ENCODE peak calls at places on chromosomes 13 and 19, in five cellular contexts. T, I, G, U and H are unnamed samples.

GRCh38 chr19:49808762-49809154 is 4.3 kb downstream of the FUZ start:
- DNase-seq in T (peak), I (peak), G (peak), U (peak), H (peak)

GRCh38 chr13:80141114-80141849 is 199.6 kb downstream of the SPRY2 start:
- DNase-seq in T (peak), I (peak), G (peak), U (no peak), H (no peak)

GRCh38 chr19:51977346-51977745 is 9.3 kb downstream of the ZNF350 start:
- DNase-seq in T (no peak), I (no peak), G (no peak), U (no peak), H (no peak)

GRCh38 chr13:32645854-32646253 is 59.6 kb downstream of the PDS5B start:
- DNase-seq in T (no peak), I (no peak), G (no peak), U (no peak), H (no peak)

GRCh38 chr13:66312312-66313087 is 917.6 kb downstream of the PCDH9 start:
- DNase-seq in T (peak), I (no peak), G (peak), U (peak), H (no peak)

GRCh38 chr13:99956473-99957349 is 14.9 kb downstream of the ZIC5 start:
- DNase-seq in T (no peak), I (no peak), G (no peak), U (no peak), H (peak)

GRCh38 chr19:3367572-3368440 is 1.4 kb downstream of the NFIC start:
- DNase-seq in T (peak), I (no peak), G (no peak), U (no peak), H (no peak)

GRCh38 chr13:23372264-23372905 is 61.1 kb downstream of the SACS start:
- DNase-seq in T (no peak), I (no peak), G (peak), U (no peak), H (no peak)

GRCh38 chr13:91946498-91947070 is 548.2 kb downstream of the GPC5 start:
- DNase-seq in T (no peak), I (peak), G (peak), U (no peak), H (peak)

GRCh38 chr19:39197808-39198207 is 1.0 kb downstream of the NCCRP1 start:
- DNase-seq in T (no peak), I (no peak), G (no peak), U (no peak), H (peak)

GRCh38 chr13:40271931-40272775 is 394.3 kb downstream of the FOXO1 start:
- DNase-seq in T (peak), I (peak), G (peak), U (peak), H (no peak)

GRCh38 chr13:31310356-31310755 is 110.6 kb downstream of the B3GLCT start:
- DNase-seq in T (no peak), I (no peak), G (no peak), U (no peak), H (no peak)

GRCh38 chr19:23770672-23771250 is 12.1 kb upstream of the ZNF681 start:
- DNase-seq in T (no peak), I (no peak), G (no peak), U (no peak), H (no peak)

GRCh38 chr19:10876459-10877240 is 5.3 kb downstream of the CARM1 start:
- DNase-seq in T (peak), I (peak), G (no peak), U (peak), H (no peak)

GRCh38 chr19:39363909-39364457 is 21.8 kb downstream of the SAMD4B start:
- DNase-seq in T (no peak), I (no peak), G (peak), U (no peak), H (no peak)

GRCh38 chr19:11410682-11411081 is 8.4 kb downstream of the RGL3 start:
- DNase-seq in T (no peak), I (peak), G (no peak), U (no peak), H (no peak)

GRCh38 chr19:2867025-2867991 is at the start of gene ZNF556:
- DNase-seq in T (no peak), I (peak), G (no peak), U (no peak), H (peak)

GRCh38 chr19:34598217-34599155 is 78.5 kb downstream of the SCGB2B2 start:
- DNase-seq in T (no peak), I (no peak), G (no peak), U (no peak), H (no peak)

DNA sequence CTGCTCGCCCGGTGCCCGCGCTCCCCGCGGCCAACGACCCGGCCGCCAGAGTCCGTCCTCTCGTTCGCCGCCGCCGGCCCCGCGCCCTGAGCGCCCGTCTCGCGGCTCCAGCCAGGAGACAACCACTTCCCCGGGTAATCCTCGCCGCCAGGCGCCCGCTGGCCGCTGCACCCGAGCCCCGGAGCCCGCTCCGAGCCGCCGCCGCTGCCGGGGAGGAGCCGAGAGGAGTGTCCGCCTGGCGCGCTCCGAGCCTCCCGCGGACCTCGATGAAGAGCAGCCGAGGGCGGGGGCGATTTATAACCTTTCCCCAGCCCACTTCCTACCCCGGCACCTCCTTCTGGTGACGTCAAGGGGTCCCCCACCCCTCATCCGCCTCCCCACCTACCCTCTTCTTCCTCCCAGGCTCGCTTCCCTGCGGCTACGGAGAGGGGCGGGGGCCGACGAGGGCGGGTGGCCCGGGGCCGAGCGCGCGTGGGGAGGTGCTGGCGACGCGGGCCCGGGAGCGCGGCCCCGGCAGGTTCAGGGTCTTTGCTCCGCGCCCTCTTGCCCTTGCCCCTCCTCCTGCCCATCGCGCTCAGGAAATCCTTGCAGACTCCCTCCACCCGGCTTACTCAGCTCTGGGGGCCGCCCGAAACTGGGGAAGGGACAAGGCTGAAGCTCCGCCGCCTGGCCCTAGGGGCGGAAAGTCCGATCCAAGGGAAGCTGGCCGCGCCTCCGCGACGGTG is at the start of gene FLT1:
- DNase-seq in T (peak), I (no peak), G (peak), U (no peak), H (peak)
- H3K4me3 ChIP-seq in T (no peak), I (peak), G (peak), U (peak), H (peak)

DNA sequence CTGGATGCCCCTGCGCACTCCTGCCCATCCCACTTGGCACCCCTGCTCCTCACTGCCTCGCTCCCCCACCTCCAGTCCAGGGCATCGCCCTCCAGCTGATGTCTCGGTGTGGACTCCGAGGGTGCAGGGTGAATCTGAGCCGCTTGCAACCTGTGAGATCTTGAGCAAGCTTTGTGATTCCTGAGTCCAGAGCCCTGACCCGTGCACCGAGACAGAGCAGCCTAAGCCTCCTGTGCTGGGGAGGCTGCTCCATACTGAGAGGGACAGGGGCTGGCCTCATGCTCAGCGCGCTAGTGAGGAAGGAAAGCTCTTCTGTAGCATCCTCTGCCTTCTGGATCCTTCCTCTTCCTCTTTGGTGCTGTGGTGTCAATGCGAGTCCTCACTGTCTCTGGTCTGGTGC is 116.0 kb downstream of the TEX29 start:
- DNase-seq in T (no peak), I (no peak), G (no peak), U (no peak), H (no peak)
- H3K27ac ChIP-seq in T (no peak), I (no peak), G (no peak), U (no peak), H (no peak)

DNA sequence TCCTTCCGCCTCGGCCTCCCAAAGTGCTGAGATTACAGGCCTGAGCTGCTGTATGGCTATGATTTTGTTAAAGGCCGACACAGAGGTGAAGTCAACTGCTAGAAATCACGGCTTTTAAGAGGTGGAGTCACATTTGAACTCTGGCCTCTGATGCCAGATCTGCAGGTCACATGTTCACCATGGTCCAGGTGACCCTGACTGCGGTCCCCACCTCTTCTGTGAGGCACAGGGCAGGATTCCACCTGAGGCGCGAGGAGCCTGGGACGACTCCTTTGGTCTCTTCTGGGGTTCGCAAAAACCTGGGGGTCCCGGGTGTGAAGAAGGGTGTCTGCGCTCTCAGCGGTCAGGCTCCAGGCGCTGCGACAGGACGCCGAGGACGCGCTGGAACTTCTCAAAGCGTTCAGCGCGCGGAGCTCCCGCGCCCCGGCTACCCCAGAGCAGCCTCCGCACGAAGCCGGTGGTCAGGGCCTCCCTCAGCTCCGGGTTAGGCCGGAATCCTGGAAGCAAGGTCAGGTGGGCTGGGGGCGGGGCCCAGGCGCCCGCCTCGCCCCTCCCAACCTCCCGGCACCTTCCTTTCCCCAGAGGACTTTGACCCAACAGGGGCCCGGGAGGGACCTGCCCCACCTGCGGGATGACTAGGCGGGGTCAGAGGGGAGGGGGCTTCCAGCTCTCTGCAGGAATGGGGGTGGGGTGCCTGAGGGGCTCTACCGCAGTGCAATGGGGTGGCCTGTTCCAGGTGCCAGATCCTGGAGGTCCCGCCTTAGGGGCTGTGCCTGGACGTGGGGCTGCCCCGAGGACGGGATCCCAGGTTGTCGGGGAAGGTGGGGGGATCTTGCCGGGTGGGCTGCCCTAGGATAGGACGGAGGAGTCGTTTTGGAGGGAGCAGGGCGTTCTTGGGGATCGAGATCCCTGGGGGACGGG is 13.0 kb downstream of the TRIP10 start:
- DNase-seq in T (peak), I (no peak), G (no peak), U (peak), H (no peak)
- H3K4me3 ChIP-seq in T (no peak), I (no peak), G (peak), U (peak), H (no peak)

DNA sequence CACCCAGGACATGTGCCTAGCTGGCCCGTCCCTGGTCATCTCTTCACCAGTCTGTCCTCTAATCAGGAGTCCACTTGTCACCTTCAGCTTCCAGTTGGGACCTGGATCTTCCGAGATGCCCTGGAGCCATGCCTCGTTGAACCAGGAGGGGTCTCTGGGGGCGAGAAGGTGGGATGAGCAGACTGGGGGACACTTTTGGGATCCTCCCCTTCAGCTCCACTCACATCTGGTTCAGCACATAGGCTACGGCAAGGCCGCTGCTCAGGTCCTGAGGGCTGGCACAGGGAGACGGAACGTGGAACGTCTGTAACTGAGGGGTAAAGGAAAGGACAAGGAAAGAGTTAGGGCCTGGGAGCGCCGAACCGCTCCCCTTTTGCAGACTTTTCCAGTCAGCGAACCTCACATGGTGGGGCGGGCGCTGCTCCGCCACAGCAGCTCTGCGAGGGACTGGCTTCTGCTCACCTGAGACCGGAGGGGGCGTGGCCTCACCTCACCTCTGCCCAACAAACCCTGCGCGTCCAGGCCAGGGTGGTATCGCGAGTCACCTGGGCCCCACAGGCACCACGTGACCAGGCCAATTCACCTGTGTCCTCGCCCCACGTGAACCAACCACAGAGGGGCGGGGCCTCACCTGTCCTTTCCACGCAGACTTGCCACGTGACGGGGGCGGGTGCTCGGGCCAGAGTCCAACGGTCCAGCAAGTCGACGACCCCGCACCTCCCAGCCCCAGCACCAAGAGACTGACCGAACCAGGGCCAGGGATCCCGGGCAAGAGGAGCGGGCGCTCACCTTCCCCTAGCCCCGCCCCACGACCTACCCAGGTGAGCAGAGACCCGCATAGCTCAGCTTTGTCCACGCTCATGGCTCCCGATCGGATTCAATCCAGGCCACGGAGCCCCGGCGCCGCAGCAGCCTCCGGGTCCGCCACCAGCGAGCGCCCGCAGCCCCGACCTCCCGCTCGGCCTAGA is at the start of gene HOOK2:
- DNase-seq in T (peak), I (no peak), G (no peak), U (peak), H (no peak)
- H3K27ac ChIP-seq in T (no peak), I (peak), G (no peak), U (peak), H (peak)